ENCODE peak calls at places on chromosomes 3 and 15, in six cellular contexts. T, W, I, N, U and X are unnamed samples.
A peak's percentile ranks its signal among the peaks of the same experiment; 100 is the strongest.

GRCh38 chr3:17110665-17111396 is 226.1 kb downstream of the PLCL2 start:
- DNase-seq in U (no peak), N (no peak), I (no peak), W (peak; percentile 23), T (no peak), X (no peak)

GRCh38 chr3:138687236-138687635 is 78.7 kb downstream of the FAIM start:
- DNase-seq in U (no peak), W (peak; percentile 35), I (no peak), N (no peak), T (no peak), X (no peak)

GRCh38 chr3:141294848-141295247 is 63.2 kb downstream of the PXYLP1 start:
- DNase-seq in W (peak; percentile 92), I (no peak), U (no peak), N (no peak), T (no peak), X (no peak)

GRCh38 chr3:55128201-55128870 is 200.5 kb upstream of the LRTM1 start:
- DNase-seq in I (no peak), U (no peak), T (no peak), W (peak; percentile 33), N (peak; percentile 83), X (no peak)

GRCh38 chr3:178507507-178508442 is 28.5 kb upstream of the KCNMB2 start:
- DNase-seq in U (no peak), I (no peak), W (peak; percentile 29), T (no peak), N (no peak), X (no peak)

GRCh38 chr3:75906555-75907112 is 121.3 kb upstream of the ZNF717 start:
- DNase-seq in W (peak; percentile 12), N (peak; percentile 39), U (no peak), T (peak; percentile 70), I (no peak), X (peak; percentile 90)

GRCh38 chr3:16536996-16537395 is 23.5 kb upstream of the RFTN1 start:
- DNase-seq in U (no peak), N (no peak), I (no peak), W (no peak), T (no peak), X (no peak)

GRCh38 chr3:118987466-118987865 is 47.2 kb downstream of the IGSF11 start:
- DNase-seq in I (no peak), W (no peak), N (peak; percentile 2), U (no peak), T (no peak), X (no peak)

GRCh38 chr3:76352069-76352847 is 566.9 kb upstream of the ZNF717 start:
- DNase-seq in T (no peak), I (no peak), W (no peak), U (no peak), N (no peak), X (no peak)

GRCh38 chr3:179991877-179992276 is 44.9 kb downstream of the PEX5L start:
- DNase-seq in I (no peak), U (no peak), W (peak; percentile 45), N (no peak), T (no peak), X (no peak)

GRCh38 chr15:83653639-83654378 is at the start of gene ADAMTSL3:
- DNase-seq in U (no peak), W (peak; percentile 33), I (no peak), N (no peak), T (peak; percentile 91), X (no peak)

GRCh38 chr3:72675243-72675642 is 173.0 kb downstream of the SHQ1 start:
- DNase-seq in I (no peak), T (no peak), N (no peak), U (no peak), W (no peak), X (no peak)

GRCh38 chr3:46987485-46988401 is 8.3 kb downstream of the NBEAL2 start:
- DNase-seq in N (no peak), U (peak; percentile 88), W (peak; percentile 70), I (peak; percentile 84), T (peak; percentile 89), X (no peak)

GRCh38 chr3:43894176-43895049 is 203.7 kb downstream of the ABHD5 start:
- DNase-seq in T (peak; percentile 71), N (peak; percentile 16), U (no peak), I (no peak), W (peak; percentile 54), X (no peak)

GRCh38 chr15:62404194-62404985 is 239.3 kb upstream of the C2CD4B start:
- DNase-seq in W (no peak), T (no peak), I (no peak), N (no peak), U (no peak), X (no peak)

GRCh38 chr15:88736204-88736603 is 67.0 kb upstream of the ACAN start:
- DNase-seq in N (no peak), W (no peak), I (no peak), T (no peak), U (no peak), X (no peak)

GRCh38 chr15:74044267-74045110 is 37.9 kb downstream of the GOLGA6A start:
- DNase-seq in W (no peak), N (no peak), U (no peak), T (no peak), I (no peak), X (no peak)

GRCh38 chr3:177599331-177599730 is 402.0 kb upstream of the TBL1XR1 start:
- DNase-seq in N (no peak), U (no peak), W (peak; percentile 82), I (no peak), T (no peak), X (no peak)

GRCh38 chr3:125375950-125376679 is 990 bp upstream of the ZNF148 start:
- DNase-seq in I (no peak), T (no peak), W (peak; percentile 84), N (no peak), U (no peak), X (no peak)

GRCh38 chr3:105764378-105765376 is 104.1 kb downstream of the CBLB start:
- DNase-seq in I (no peak), T (no peak), N (no peak), U (no peak), W (no peak), X (no peak)

GRCh38 chr3:108645364-108645763 is 55.8 kb downstream of the DZIP3 start:
- DNase-seq in U (no peak), I (no peak), T (no peak), W (no peak), N (no peak), X (no peak)

GRCh38 chr3:193510154-193510553 is 44.5 kb downstream of the ATP13A4 start:
- DNase-seq in T (no peak), U (no peak), N (no peak), W (no peak), I (no peak), X (no peak)

GRCh38 chr3:171784937-171785336 is 25.3 kb downstream of the PLD1 start:
- DNase-seq in T (no peak), U (no peak), N (no peak), W (no peak), I (no peak), X (no peak)

GRCh38 chr15:28103831-28104230 is 4.7 kb upstream of the OCA2 start:
- DNase-seq in I (no peak), U (no peak), N (no peak), T (no peak), W (no peak), X (no peak)

GRCh38 chr3:132318451-132318850 is 1.2 kb downstream of the ACP3 start:
- DNase-seq in U (no peak), I (no peak), W (peak; percentile 89), T (no peak), N (no peak), X (no peak)

GRCh38 chr15:29124581-29125381 is 144.8 kb downstream of the NSMCE3 start:
- DNase-seq in T (no peak), I (no peak), W (no peak), N (peak; percentile 8), U (peak; percentile 36), X (peak; percentile 67)

DNA sequence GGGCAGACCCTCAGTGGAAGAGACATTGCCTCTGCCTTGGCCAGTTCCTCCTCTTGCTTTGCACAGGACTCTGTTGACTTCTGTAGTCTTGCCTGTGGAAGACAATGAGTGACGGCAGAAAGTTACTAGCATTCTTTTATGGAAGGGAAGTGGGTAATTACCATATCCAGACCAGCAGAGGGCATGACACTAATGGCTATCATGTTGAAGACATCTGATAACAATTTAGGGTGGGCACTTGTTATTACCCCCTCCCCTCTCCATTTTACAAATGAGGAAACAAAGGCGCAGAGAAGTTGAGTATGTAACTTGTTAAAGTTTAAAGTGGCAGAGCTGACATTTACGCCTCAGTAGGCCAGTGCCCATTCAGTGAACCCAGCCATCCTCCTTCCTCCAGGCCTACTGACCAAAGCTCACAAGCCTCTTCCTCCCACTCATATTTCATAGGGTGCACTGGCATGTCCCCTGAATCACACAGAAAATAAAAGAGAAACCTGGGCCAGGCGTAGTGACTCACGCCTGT is 48.2 kb upstream of the FMN1 start:
- DNase-seq in U (no peak), N (no peak), T (no peak), I (no peak), W (peak; percentile 85), X (no peak)
- TF ChIP-seq CTCF in U (peak; percentile 59), N (peak; percentile 51), T (peak; percentile 46), I (no peak), W (peak; percentile 52), X (peak; percentile 79)

GRCh38 chr3:173733029-173733652 is 335.6 kb downstream of the NLGN1 start:
- DNase-seq in T (no peak), W (peak; percentile 43), I (no peak), U (no peak), N (no peak), X (no peak)
- TF ChIP-seq CTCF in T (peak; percentile 29), W (peak; percentile 32), I (no peak), U (no peak), N (peak; percentile 53), X (peak; percentile 82)

DNA sequence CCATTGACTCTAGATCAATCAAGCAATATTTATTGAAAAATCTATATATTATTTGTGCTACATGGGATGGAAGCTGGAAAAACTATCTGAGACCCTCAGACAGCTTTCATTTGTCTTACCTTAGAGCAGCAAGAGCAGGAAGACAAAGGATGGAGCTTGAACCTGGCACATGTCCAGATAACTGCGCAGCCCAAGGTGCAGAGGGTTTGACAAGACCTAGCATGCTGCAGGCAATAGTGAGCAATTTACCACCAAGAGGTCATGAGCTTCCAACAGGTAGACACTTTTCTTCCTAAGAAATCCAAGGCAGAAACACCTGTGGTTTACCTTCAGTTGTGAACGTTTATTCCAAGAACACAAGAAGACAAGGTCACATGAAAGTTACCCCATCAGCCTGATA is 214.7 kb upstream of the NECTIN3 start:
- DNase-seq in N (no peak), T (no peak), I (no peak), W (peak; percentile 67), U (no peak), X (no peak)
- TF ChIP-seq CTCF in N (no peak), T (no peak), I (no peak), W (no peak), U (no peak), X (no peak)

DNA sequence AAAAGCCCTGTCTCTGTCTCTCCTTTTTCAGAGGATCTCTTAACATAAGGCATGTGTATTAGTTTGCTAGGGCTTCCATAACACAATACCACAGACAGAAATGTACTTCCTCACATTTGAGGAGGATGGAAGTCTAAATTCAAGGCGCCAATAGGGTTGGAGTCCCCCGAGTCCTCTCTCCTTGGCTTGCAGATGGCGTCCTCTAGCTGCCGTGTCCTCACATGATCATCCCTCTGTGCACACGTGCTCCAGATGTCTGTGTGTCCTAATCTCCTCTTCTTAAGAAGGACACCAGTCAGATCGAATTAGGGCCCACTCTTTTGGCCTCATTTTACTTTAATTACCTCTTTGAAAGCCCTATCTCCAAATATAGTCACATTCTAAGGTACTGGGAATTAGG is 23.1 kb upstream of the BFSP2 start:
- DNase-seq in I (no peak), T (no peak), U (no peak), W (no peak), N (no peak), X (no peak)
- TF ChIP-seq CTCF in I (no peak), T (no peak), U (no peak), W (no peak), N (no peak), X (no peak)